ENCODE peak calls at places on chromosome 11, in eight cellular contexts. One of them, this sample, is unnamed.

GRCh38 chr11:28144808-28145207 is 36.6 kb downstream of the METTL15 start:
- DNase-seq in dermis microvascular lymphatic vessel endothelial cell: no peak
- DNase-seq in skeletal muscle cell: peak; percentile 25
- DNase-seq in iris pigment epithelial cell: peak; percentile 61
- DNase-seq in AG10803: peak; percentile 42
- DNase-seq in NCI-H1092: no peak
- DNase-seq in head of caudate nucleus: no peak
- DNase-seq in MCF 10A: peak; percentile 4
- DNase-seq in this sample: no peak

GRCh38 chr11:28346721-28347120 is 238.5 kb downstream of the METTL15 start:
- DNase-seq in skeletal muscle cell: no peak
- DNase-seq in dermis microvascular lymphatic vessel endothelial cell: no peak
- DNase-seq in head of caudate nucleus: no peak
- DNase-seq in MCF 10A: no peak
- DNase-seq in AG10803: peak; percentile 8
- DNase-seq in iris pigment epithelial cell: peak; percentile 36
- DNase-seq in NCI-H1092: no peak
- DNase-seq in this sample: no peak

GRCh38 chr11:62664405-62665074 is 470 bp downstream of the C11orf98 start:
- DNase-seq in MCF 10A: peak; percentile 65
- DNase-seq in AG10803: peak; percentile 30
- DNase-seq in NCI-H1092: peak; percentile 69
- DNase-seq in dermis microvascular lymphatic vessel endothelial cell: peak; percentile 52
- DNase-seq in iris pigment epithelial cell: peak; percentile 58
- DNase-seq in skeletal muscle cell: no peak
- DNase-seq in head of caudate nucleus: no peak
- DNase-seq in this sample: no peak

GRCh38 chr11:7688238-7688826 is 15.0 kb upstream of the CYB5R2 start:
- DNase-seq in dermis microvascular lymphatic vessel endothelial cell: peak; percentile 42
- DNase-seq in MCF 10A: peak; percentile 32
- DNase-seq in iris pigment epithelial cell: peak; percentile 39
- DNase-seq in AG10803: peak; percentile 41
- DNase-seq in skeletal muscle cell: no peak
- DNase-seq in head of caudate nucleus: peak; percentile 46
- DNase-seq in NCI-H1092: no peak
- DNase-seq in this sample: no peak

GRCh38 chr11:133889188-133889587 is 43.9 kb upstream of the SPATA19 start:
- DNase-seq in AG10803: no peak
- DNase-seq in NCI-H1092: no peak
- DNase-seq in MCF 10A: no peak
- DNase-seq in iris pigment epithelial cell: no peak
- DNase-seq in dermis microvascular lymphatic vessel endothelial cell: no peak
- DNase-seq in skeletal muscle cell: no peak
- DNase-seq in head of caudate nucleus: no peak
- DNase-seq in this sample: peak; percentile 77

GRCh38 chr11:95065336-95065735 is 1.4 kb upstream of the SRSF8 start:
- DNase-seq in iris pigment epithelial cell: no peak
- DNase-seq in AG10803: no peak
- DNase-seq in dermis microvascular lymphatic vessel endothelial cell: no peak
- DNase-seq in NCI-H1092: no peak
- DNase-seq in head of caudate nucleus: no peak
- DNase-seq in skeletal muscle cell: no peak
- DNase-seq in MCF 10A: peak; percentile 34
- DNase-seq in this sample: no peak

GRCh38 chr11:67022341-67022933 is 497 bp upstream of the SYT12 start:
- DNase-seq in NCI-H1092: peak; percentile 24
- DNase-seq in head of caudate nucleus: peak; percentile 75
- DNase-seq in skeletal muscle cell: no peak
- DNase-seq in iris pigment epithelial cell: peak; percentile 51
- DNase-seq in MCF 10A: peak; percentile 89
- DNase-seq in AG10803: no peak
- DNase-seq in dermis microvascular lymphatic vessel endothelial cell: peak; percentile 50
- DNase-seq in this sample: no peak

GRCh38 chr11:7572001-7572712 is 58.4 kb downstream of the PPFIBP2 start:
- DNase-seq in head of caudate nucleus: no peak
- DNase-seq in NCI-H1092: no peak
- DNase-seq in dermis microvascular lymphatic vessel endothelial cell: no peak
- DNase-seq in MCF 10A: no peak
- DNase-seq in iris pigment epithelial cell: peak; percentile 31
- DNase-seq in AG10803: peak; percentile 33
- DNase-seq in skeletal muscle cell: no peak
- DNase-seq in this sample: no peak

GRCh38 chr11:120900642-120901041 is 123.3 kb upstream of the TBCEL start:
- DNase-seq in NCI-H1092: no peak
- DNase-seq in iris pigment epithelial cell: peak; percentile 8
- DNase-seq in AG10803: no peak
- DNase-seq in dermis microvascular lymphatic vessel endothelial cell: no peak
- DNase-seq in MCF 10A: no peak
- DNase-seq in head of caudate nucleus: no peak
- DNase-seq in skeletal muscle cell: no peak
- DNase-seq in this sample: no peak

GRCh38 chr11:61833478-61833877 is 5.4 kb downstream of the FADS2 start:
- DNase-seq in head of caudate nucleus: no peak
- DNase-seq in iris pigment epithelial cell: no peak
- DNase-seq in dermis microvascular lymphatic vessel endothelial cell: no peak
- DNase-seq in skeletal muscle cell: no peak
- DNase-seq in NCI-H1092: no peak
- DNase-seq in AG10803: no peak
- DNase-seq in MCF 10A: no peak
- DNase-seq in this sample: no peak

GRCh38 chr11:79393362-79394043 is 47.3 kb downstream of the TENM4 start:
- DNase-seq in MCF 10A: peak; percentile 56
- DNase-seq in AG10803: no peak
- DNase-seq in iris pigment epithelial cell: no peak
- DNase-seq in head of caudate nucleus: no peak
- DNase-seq in skeletal muscle cell: no peak
- DNase-seq in dermis microvascular lymphatic vessel endothelial cell: no peak
- DNase-seq in NCI-H1092: no peak
- DNase-seq in this sample: no peak

GRCh38 chr11:85772700-85773099 is 38.2 kb downstream of the SYTL2 start:
- DNase-seq in MCF 10A: no peak
- DNase-seq in iris pigment epithelial cell: no peak
- DNase-seq in dermis microvascular lymphatic vessel endothelial cell: no peak
- DNase-seq in skeletal muscle cell: no peak
- DNase-seq in AG10803: peak; percentile 86
- DNase-seq in head of caudate nucleus: no peak
- DNase-seq in NCI-H1092: no peak
- DNase-seq in this sample: no peak

This sample was measured in vagina.